ENCODE peak calls at places on chromosomes 13 and 19, in six cellular contexts. I, P, R, J, S and K are unnamed samples.

GRCh38 chr13:111914241-111915103 is 152.5 kb upstream of the SOX1 start:
- DNase-seq in S (no peak), J (no peak), R (no peak), P (no peak), I (no peak), K (no peak)

GRCh38 chr13:39565036-39565949 is 37.7 kb downstream of the LHFPL6 start:
- DNase-seq in R (peak), J (no peak), P (no peak), S (no peak), I (no peak), K (no peak)

GRCh38 chr13:24022568-24022967 is 125.3 kb upstream of the C1QTNF9B start:
- DNase-seq in S (no peak), I (no peak), J (no peak), P (no peak), R (no peak), K (no peak)

GRCh38 chr19:7224205-7224833 is 69.9 kb downstream of the INSR start:
- DNase-seq in S (no peak), J (no peak), I (no peak), P (no peak), R (no peak), K (no peak)

GRCh38 chr19:51247972-51248371 is 2.9 kb upstream of the SIGLECL1 start:
- DNase-seq in I (no peak), P (no peak), R (no peak), J (no peak), S (no peak), K (no peak)

GRCh38 chr13:87147076-87147475 is 524.1 kb upstream of the SLITRK5 start:
- DNase-seq in I (no peak), P (no peak), S (no peak), R (no peak), J (no peak), K (no peak)

GRCh38 chr19:38665219-38665931 is 17.9 kb downstream of the ACTN4 start:
- DNase-seq in J (no peak), P (no peak), I (no peak), S (no peak), R (no peak), K (no peak)

GRCh38 chr13:29887651-29888050 is 37.2 kb upstream of the UBL3 start:
- DNase-seq in S (no peak), J (no peak), P (no peak), I (no peak), R (no peak), K (no peak)

GRCh38 chr19:5307655-5308054 is 33.0 kb downstream of the PTPRS start:
- DNase-seq in J (no peak), S (no peak), R (no peak), P (no peak), I (no peak), K (no peak)

GRCh38 chr13:46951516-46951915 is 54.7 kb upstream of the HTR2A start:
- DNase-seq in R (no peak), S (no peak), I (no peak), J (no peak), P (no peak), K (no peak)

GRCh38 chr19:58513213-58513693 is 1.5 kb upstream of the SLC27A5 start:
- DNase-seq in J (no peak), R (no peak), P (no peak), S (no peak), I (no peak), K (peak)

GRCh38 chr19:49932731-49933131 is 3.4 kb upstream of the NUP62 start:
- DNase-seq in J (peak), I (no peak), S (no peak), P (no peak), R (no peak), K (peak)

GRCh38 chr19:45213031-45213430 is 32.2 kb downstream of the EXOC3L2 start:
- DNase-seq in R (no peak), I (no peak), P (no peak), J (no peak), S (no peak), K (no peak)

GRCh38 chr19:47610902-47611301 is 2.0 kb downstream of the BICRA start:
- DNase-seq in R (no peak), P (no peak), I (no peak), S (no peak), J (no peak), K (no peak)

GRCh38 chr13:55517312-55517711 is 1623.4 kb upstream of the PRR20A start:
- DNase-seq in J (no peak), S (no peak), P (no peak), I (no peak), R (no peak), K (no peak)

GRCh38 chr13:95552539-95553270 is at the start of gene CLDN10:
- DNase-seq in S (no peak), J (no peak), R (no peak), P (no peak), I (no peak), K (no peak)

GRCh38 chr19:7340959-7341837 is 7.5 kb upstream of the ARHGEF18 start:
- DNase-seq in I (peak), J (peak), S (peak), R (peak), P (peak), K (peak)

GRCh38 chr13:110137677-110138008 is 169.3 kb downstream of the COL4A1 start:
- DNase-seq in P (no peak), I (no peak), S (no peak), J (no peak), R (no peak), K (no peak)

GRCh38 chr13:100443278-100443997 is 145.2 kb downstream of the GGACT start:
- DNase-seq in P (no peak), I (no peak), J (no peak), S (no peak), R (no peak), K (no peak)

GRCh38 chr19:46783670-46784069 is 4.7 kb downstream of the SLC1A5 start:
- DNase-seq in I (no peak), J (no peak), S (no peak), R (no peak), P (no peak), K (no peak)

GRCh38 chr13:64817721-64818120 is 2412.4 kb downstream of the PCDH9 start:
- DNase-seq in J (no peak), P (no peak), I (no peak), R (no peak), S (no peak), K (no peak)

GRCh38 chr13:86282450-86282849 is 483.2 kb upstream of the SLITRK6 start:
- DNase-seq in I (no peak), P (no peak), S (no peak), J (no peak), R (no peak), K (no peak)

GRCh38 chr19:33394006-33394722 is 20.7 kb downstream of the CEBPG start:
- DNase-seq in I (no peak), S (no peak), P (no peak), R (peak), J (no peak), K (no peak)

GRCh38 chr19:5949792-5950305 is 28.1 kb downstream of the RANBP3 start:
- DNase-seq in I (peak), J (peak), P (no peak), S (no peak), R (peak), K (peak)

GRCh38 chr13:98910501-98910951 is 67.3 kb downstream of the DOCK9 start:
- DNase-seq in S (peak), P (no peak), R (peak), I (no peak), J (peak), K (peak)

GRCh38 chr19:42201489-42202289 is 15.8 kb downstream of the DEDD2 start:
- DNase-seq in J (peak), P (no peak), R (no peak), S (no peak), I (no peak), K (peak)

GRCh38 chr19:1295169-1296012 is 9.7 kb downstream of the EFNA2 start:
- DNase-seq in I (no peak), J (peak), S (no peak), R (no peak), P (no peak), K (peak)

GRCh38 chr19:39996218-39996810 is 546 bp upstream of the ZNF546 start:
- DNase-seq in P (no peak), J (peak), R (peak), I (no peak), S (peak), K (no peak)

GRCh38 chr13:77291779-77292178 is 35.1 kb downstream of the MYCBP2 start:
- DNase-seq in P (no peak), J (no peak), R (no peak), S (no peak), I (no peak), K (no peak)

GRCh38 chr19:31277516-31277915 is 71.7 kb downstream of the TSHZ3 start:
- DNase-seq in S (no peak), J (no peak), R (no peak), I (no peak), P (no peak), K (no peak)

GRCh38 chr19:42292963-42293362 is 9.0 kb upstream of the PRR19 start:
- DNase-seq in P (no peak), I (no peak), R (no peak), J (no peak), S (no peak), K (no peak)

GRCh38 chr13:23558675-23559536 is 11.3 kb upstream of the TNFRSF19 start:
- DNase-seq in J (no peak), R (peak), I (no peak), P (no peak), S (no peak), K (peak)

GRCh38 chr13:83499286-83499685 is 383.0 kb downstream of the SLITRK1 start:
- DNase-seq in J (no peak), R (no peak), I (no peak), S (no peak), P (no peak), K (no peak)

GRCh38 chr19:3712663-3713531 is 4.7 kb downstream of the TJP3 start:
- DNase-seq in I (no peak), J (no peak), S (no peak), P (no peak), R (no peak), K (no peak)

GRCh38 chr13:91278888-91279287 is 68.6 kb upstream of the MIR17HG start:
- DNase-seq in P (no peak), I (no peak), R (no peak), J (no peak), S (no peak), K (no peak)

GRCh38 chr13:88656751-88657150 is 985.6 kb downstream of the SLITRK5 start:
- DNase-seq in S (no peak), P (no peak), I (no peak), J (no peak), R (no peak), K (no peak)

GRCh38 chr19:703651-704446 is 4.9 kb upstream of the PALM start:
- DNase-seq in I (peak), P (peak), R (peak), J (peak), S (peak), K (peak)

GRCh38 chr13:47291116-47291656 is 394.3 kb upstream of the HTR2A start:
- DNase-seq in P (no peak), I (no peak), S (no peak), J (no peak), R (no peak), K (no peak)